ENCODE peak calls at places on chromosomes 1 and 21, in five cellular contexts. One of them, this sample, is unnamed.

GRCh38 chr21:35437941-35438340 is 388.8 kb upstream of the RUNX1 start:
- DNase-seq in K562: no peak
- DNase-seq in GM12892: no peak
- DNase-seq in transverse colon: no peak
- DNase-seq in sigmoid colon: no peak
- DNase-seq in this sample: no peak

GRCh38 chr1:17878837-17879236 is 123.7 kb downstream of the ACTL8 start:
- DNase-seq in GM12892: no peak
- DNase-seq in K562: no peak
- DNase-seq in transverse colon: no peak
- DNase-seq in sigmoid colon: no peak
- DNase-seq in this sample: peak

GRCh38 chr1:12206792-12207424 is 22.9 kb upstream of the VPS13D start:
- DNase-seq in K562: no peak
- DNase-seq in sigmoid colon: no peak
- DNase-seq in GM12892: no peak
- DNase-seq in transverse colon: no peak
- DNase-seq in this sample: peak

GRCh38 chr1:235714205-235714897 is 64.8 kb upstream of the GNG4 start:
- DNase-seq in GM12892: no peak
- DNase-seq in K562: no peak
- DNase-seq in transverse colon: no peak
- DNase-seq in sigmoid colon: no peak
- DNase-seq in this sample: no peak

GRCh38 chr1:43774359-43774758 is 67.0 kb downstream of the ST3GAL3 start:
- DNase-seq in transverse colon: no peak
- DNase-seq in K562: peak
- DNase-seq in GM12892: no peak
- DNase-seq in sigmoid colon: no peak
- DNase-seq in this sample: no peak

GRCh38 chr1:181714428-181714827 is 231.1 kb downstream of the CACNA1E start:
- DNase-seq in transverse colon: no peak
- DNase-seq in sigmoid colon: no peak
- DNase-seq in GM12892: no peak
- DNase-seq in K562: no peak
- DNase-seq in this sample: no peak

GRCh38 chr1:184753093-184753492 is 1.6 kb downstream of the EDEM3 start:
- DNase-seq in K562: no peak
- DNase-seq in sigmoid colon: no peak
- DNase-seq in transverse colon: no peak
- DNase-seq in GM12892: no peak
- DNase-seq in this sample: no peak

GRCh38 chr1:180173952-180174351 is 19.3 kb downstream of the QSOX1 start:
- DNase-seq in sigmoid colon: peak
- DNase-seq in transverse colon: peak
- DNase-seq in GM12892: no peak
- DNase-seq in K562: no peak
- DNase-seq in this sample: peak

GRCh38 chr1:91303165-91303564 is 101.5 kb downstream of the HFM1 start:
- DNase-seq in sigmoid colon: no peak
- DNase-seq in GM12892: no peak
- DNase-seq in K562: no peak
- DNase-seq in transverse colon: no peak
- DNase-seq in this sample: no peak

GRCh38 chr1:225418598-225418997 is 9.2 kb downstream of the LBR start:
- DNase-seq in sigmoid colon: no peak
- DNase-seq in GM12892: no peak
- DNase-seq in transverse colon: peak
- DNase-seq in K562: no peak
- DNase-seq in this sample: no peak

GRCh38 chr1:228145050-228145343 is 4.7 kb upstream of the GJC2 start:
- DNase-seq in K562: no peak
- DNase-seq in transverse colon: no peak
- DNase-seq in GM12892: no peak
- DNase-seq in sigmoid colon: no peak
- DNase-seq in this sample: no peak

GRCh38 chr1:228902781-228903572 is 167.7 kb downstream of the RHOU start:
- DNase-seq in sigmoid colon: peak
- DNase-seq in K562: no peak
- DNase-seq in transverse colon: peak
- DNase-seq in GM12892: no peak
- DNase-seq in this sample: peak

GRCh38 chr1:110347182-110347893 is 8.2 kb downstream of the RBM15 start:
- DNase-seq in sigmoid colon: no peak
- DNase-seq in K562: no peak
- DNase-seq in GM12892: no peak
- DNase-seq in transverse colon: no peak
- DNase-seq in this sample: no peak

DNA sequence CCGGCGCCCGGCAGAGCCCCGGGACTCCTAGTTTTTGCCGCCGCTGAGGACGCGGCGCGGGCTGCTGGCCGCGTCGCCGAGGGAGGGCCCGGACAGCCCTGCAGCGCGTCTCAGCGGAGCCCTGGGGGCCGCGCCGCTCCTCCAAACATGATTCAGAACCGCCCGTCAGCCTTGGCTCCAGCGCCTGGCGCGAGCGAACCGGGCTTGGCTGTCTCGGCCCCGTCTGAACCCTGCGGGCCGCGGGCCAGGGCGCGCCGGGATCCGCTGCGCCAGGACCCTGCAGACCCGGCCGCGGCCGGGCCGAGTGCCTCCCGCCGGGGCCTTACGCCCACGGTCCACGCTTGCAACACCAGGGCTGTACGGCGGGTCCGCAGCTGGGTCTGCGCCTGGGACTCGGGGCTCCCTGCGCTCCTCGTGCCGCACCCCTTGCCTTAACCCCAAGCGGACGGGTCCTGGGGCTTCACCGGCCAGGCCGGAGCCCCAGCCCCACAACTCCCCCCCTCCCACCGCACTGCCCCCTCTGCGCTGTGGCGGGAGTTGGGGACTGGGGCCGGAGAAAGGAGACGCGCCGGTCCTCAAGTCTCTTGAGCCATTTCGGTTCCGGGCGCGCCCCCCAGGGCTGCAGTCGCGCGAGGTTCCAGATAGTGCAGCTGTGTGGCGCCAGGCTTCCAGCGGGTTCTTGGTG is 48.4 kb upstream of the CD34 start:
- DNase-seq in transverse colon: peak
- DNase-seq in sigmoid colon: peak
- DNase-seq in K562: no peak
- DNase-seq in GM12892: peak
- DNase-seq in this sample: peak
- TF ChIP-seq POLR2AphosphoS5 in transverse colon: no peak
- TF ChIP-seq POLR2AphosphoS5 in sigmoid colon: peak
- TF ChIP-seq POLR2AphosphoS5 in K562: no peak
- TF ChIP-seq POLR2AphosphoS5 in GM12892: no peak
- TF ChIP-seq POLR2AphosphoS5 in this sample: peak

GRCh38 chr1:23555949-23556640 is 3.2 kb downstream of the ID3 start:
- DNase-seq in GM12892: no peak
- DNase-seq in sigmoid colon: no peak
- DNase-seq in transverse colon: peak
- DNase-seq in K562: no peak
- DNase-seq in this sample: no peak

GRCh38 chr1:23553896-23554480 is 5.3 kb downstream of the ID3 start:
- DNase-seq in GM12892: no peak
- DNase-seq in transverse colon: no peak
- DNase-seq in K562: no peak
- DNase-seq in sigmoid colon: no peak
- DNase-seq in this sample: no peak

GRCh38 chr1:23556661-23557470 is 2.4 kb downstream of the ID3 start:
- DNase-seq in transverse colon: peak
- DNase-seq in GM12892: no peak
- DNase-seq in sigmoid colon: no peak
- DNase-seq in K562: no peak
- DNase-seq in this sample: no peak

GRCh38 chr1:23554481-23555224 is 4.6 kb downstream of the ID3 start:
- DNase-seq in K562: peak
- DNase-seq in GM12892: peak
- DNase-seq in transverse colon: peak
- DNase-seq in sigmoid colon: peak
- DNase-seq in this sample: peak

GRCh38 chr1:23555225-23555801 is 4.0 kb downstream of the ID3 start:
- DNase-seq in transverse colon: peak
- DNase-seq in sigmoid colon: no peak
- DNase-seq in K562: no peak
- DNase-seq in GM12892: no peak
- DNase-seq in this sample: no peak
- TF ChIP-seq POLR2AphosphoS5 in transverse colon: no peak
- TF ChIP-seq POLR2AphosphoS5 in sigmoid colon: peak
- TF ChIP-seq POLR2AphosphoS5 in K562: no peak
- TF ChIP-seq POLR2AphosphoS5 in GM12892: no peak
- TF ChIP-seq POLR2AphosphoS5 in this sample: no peak

GRCh38 chr1:108695515-108695914 is 3.4 kb downstream of the PRPF38B start:
- DNase-seq in sigmoid colon: no peak
- DNase-seq in K562: no peak
- DNase-seq in transverse colon: no peak
- DNase-seq in GM12892: no peak
- DNase-seq in this sample: no peak

GRCh38 chr1:108701176-108701849 is 9.2 kb downstream of the PRPF38B start:
- DNase-seq in transverse colon: no peak
- DNase-seq in K562: no peak
- DNase-seq in sigmoid colon: no peak
- DNase-seq in GM12892: no peak
- DNase-seq in this sample: no peak

GRCh38 chr1:108704501-108704900 is 8.2 kb upstream of the FNDC7 start:
- DNase-seq in transverse colon: no peak
- DNase-seq in GM12892: no peak
- DNase-seq in K562: no peak
- DNase-seq in sigmoid colon: no peak
- DNase-seq in this sample: no peak

GRCh38 chr1:108703939-108704338 is 8.8 kb upstream of the FNDC7 start:
- DNase-seq in transverse colon: no peak
- DNase-seq in K562: no peak
- DNase-seq in sigmoid colon: no peak
- DNase-seq in GM12892: no peak
- DNase-seq in this sample: no peak

GRCh38 chr1:108699375-108700332 is 7.5 kb downstream of the PRPF38B start:
- DNase-seq in K562: no peak
- DNase-seq in sigmoid colon: no peak
- DNase-seq in GM12892: no peak
- DNase-seq in transverse colon: no peak
- DNase-seq in this sample: no peak
- TF ChIP-seq POLR2AphosphoS5 in K562: peak
- TF ChIP-seq POLR2AphosphoS5 in sigmoid colon: no peak
- TF ChIP-seq POLR2AphosphoS5 in GM12892: no peak
- TF ChIP-seq POLR2AphosphoS5 in transverse colon: no peak
- TF ChIP-seq POLR2AphosphoS5 in this sample: no peak

GRCh38 chr1:202590119-202590518 is 120.1 kb downstream of the SYT2 start:
- DNase-seq in transverse colon: no peak
- DNase-seq in sigmoid colon: no peak
- DNase-seq in K562: no peak
- DNase-seq in GM12892: no peak
- DNase-seq in this sample: no peak

GRCh38 chr1:202587859-202588480 is 122.3 kb downstream of the SYT2 start:
- DNase-seq in GM12892: no peak
- DNase-seq in transverse colon: no peak
- DNase-seq in sigmoid colon: no peak
- DNase-seq in K562: no peak
- DNase-seq in this sample: no peak

GRCh38 chr1:202589190-202589680 is 121.0 kb downstream of the SYT2 start:
- DNase-seq in GM12892: no peak
- DNase-seq in K562: no peak
- DNase-seq in transverse colon: peak
- DNase-seq in sigmoid colon: peak
- DNase-seq in this sample: no peak

GRCh38 chr1:202590975-202591411 is 119.3 kb downstream of the SYT2 start:
- DNase-seq in GM12892: no peak
- DNase-seq in transverse colon: no peak
- DNase-seq in sigmoid colon: no peak
- DNase-seq in K562: no peak
- DNase-seq in this sample: no peak

GRCh38 chr1:202588644-202589189 is 121.5 kb downstream of the SYT2 start:
- DNase-seq in transverse colon: no peak
- DNase-seq in sigmoid colon: no peak
- DNase-seq in K562: no peak
- DNase-seq in GM12892: no peak
- DNase-seq in this sample: no peak
- TF ChIP-seq POLR2AphosphoS5 in transverse colon: no peak
- TF ChIP-seq POLR2AphosphoS5 in sigmoid colon: no peak
- TF ChIP-seq POLR2AphosphoS5 in K562: no peak
- TF ChIP-seq POLR2AphosphoS5 in GM12892: no peak
- TF ChIP-seq POLR2AphosphoS5 in this sample: no peak

DNA sequence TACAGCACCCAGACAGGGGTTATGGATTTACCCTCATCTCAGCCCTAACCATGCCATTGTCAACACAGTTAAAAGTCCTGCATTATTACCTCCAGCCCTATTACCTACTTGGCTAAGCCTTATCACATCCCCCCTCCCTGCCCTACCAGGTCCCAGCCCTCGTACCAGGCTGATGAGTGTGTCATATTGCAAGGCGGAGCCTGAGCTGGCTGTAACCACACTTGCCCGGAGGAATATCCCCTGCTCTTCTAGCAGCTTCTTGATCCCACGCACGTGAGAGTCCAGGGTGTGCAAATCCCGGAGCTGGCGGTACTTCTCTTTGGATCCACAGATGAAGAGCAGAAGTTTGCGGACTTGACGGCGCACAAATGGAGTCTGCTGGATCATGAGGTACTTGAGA is 87.4 kb downstream of the UBR4 start:
- DNase-seq in GM12892: no peak
- DNase-seq in sigmoid colon: no peak
- DNase-seq in transverse colon: peak
- DNase-seq in K562: no peak
- DNase-seq in this sample: no peak
- TF ChIP-seq POLR2AphosphoS5 in GM12892: no peak
- TF ChIP-seq POLR2AphosphoS5 in sigmoid colon: no peak
- TF ChIP-seq POLR2AphosphoS5 in transverse colon: peak
- TF ChIP-seq POLR2AphosphoS5 in K562: no peak
- TF ChIP-seq POLR2AphosphoS5 in this sample: no peak

GRCh38 chr1:93605026-93605425 is 76.6 kb downstream of the BCAR3 start:
- DNase-seq in K562: no peak
- DNase-seq in sigmoid colon: no peak
- DNase-seq in GM12892: no peak
- DNase-seq in transverse colon: no peak
- DNase-seq in this sample: peak
- TF ChIP-seq POLR2AphosphoS5 in K562: no peak
- TF ChIP-seq POLR2AphosphoS5 in sigmoid colon: no peak
- TF ChIP-seq POLR2AphosphoS5 in GM12892: no peak
- TF ChIP-seq POLR2AphosphoS5 in transverse colon: no peak
- TF ChIP-seq POLR2AphosphoS5 in this sample: no peak

DNA sequence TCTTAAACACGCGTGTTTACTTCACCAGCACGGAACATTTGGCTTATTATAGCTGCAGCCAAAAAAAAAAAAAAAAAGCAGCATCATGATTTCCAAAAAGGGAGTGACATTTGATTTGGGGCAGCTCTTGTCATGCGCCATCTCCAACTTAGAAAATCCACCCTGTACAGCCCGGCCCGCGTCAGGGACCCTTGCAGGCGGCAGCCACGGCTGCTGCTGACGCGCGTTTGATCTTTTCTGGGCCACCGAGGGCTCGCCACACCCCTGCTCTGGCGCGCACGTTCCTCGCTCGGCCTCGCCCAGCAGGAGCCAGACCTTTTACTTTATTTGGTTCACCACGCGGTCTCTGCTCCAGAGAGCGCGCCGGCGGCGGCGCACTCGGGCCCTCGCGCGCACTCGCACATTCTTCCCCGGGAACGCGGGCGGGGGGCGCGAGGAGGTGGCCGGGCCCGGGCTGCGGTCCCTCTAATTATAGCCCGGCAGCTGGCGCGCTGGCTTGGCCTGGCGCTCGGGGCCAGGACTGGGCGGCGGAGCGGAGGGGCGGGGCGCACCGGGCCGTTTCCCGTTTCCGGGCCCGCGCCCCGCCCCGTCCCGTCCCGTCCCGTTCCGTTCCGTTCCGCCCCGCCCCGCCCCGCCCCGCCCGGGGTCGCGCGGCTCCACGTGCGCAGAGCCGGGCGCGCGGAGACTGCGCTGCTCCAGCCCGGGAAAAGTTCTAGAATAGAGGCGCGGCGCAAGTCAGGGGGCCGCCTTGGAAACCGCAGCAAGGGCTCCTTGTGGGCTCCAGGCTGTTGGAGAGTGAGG is 10.2 kb downstream of the IRF2BP2 start:
- DNase-seq in GM12892: peak
- DNase-seq in sigmoid colon: peak
- DNase-seq in transverse colon: peak
- DNase-seq in K562: peak
- DNase-seq in this sample: peak
- TF ChIP-seq POLR2AphosphoS5 in GM12892: peak
- TF ChIP-seq POLR2AphosphoS5 in sigmoid colon: peak
- TF ChIP-seq POLR2AphosphoS5 in transverse colon: peak
- TF ChIP-seq POLR2AphosphoS5 in K562: peak
- TF ChIP-seq POLR2AphosphoS5 in this sample: peak